ENCODE peak calls at places on chromosomes 3 and 15, in ten cellular contexts. H is activated CD8-positive, alpha-beta memory T cell treated with anti-CD3 and anti-CD28 coated beads, Interleukin-2, amount 50 U/mL, for 48 hours; N is iPS DF 6.9; V is H7; D is bronchial epithelial cell; E is H9; U is activated naive CD4-positive, alpha-beta T cell; C is putamen; K is NCI-H1092 treated with DMSO at 0.1 percent for 48 hours; A is foreskin fibroblast. M is an unnamed sample.
A peak's percentile ranks its signal among the peaks of the same experiment; 100 is the strongest.

GRCh38 chr3:52153389-52154096 is 680 bp downstream of the POC1A start:
- DNase-seq in C (no peak), N (peak; percentile 18), A (peak; percentile 35), E (peak; percentile 84), K (peak; percentile 0), V (peak; percentile 77), D (peak; percentile 27), U (no peak), H (no peak), M (peak; percentile 67)

GRCh38 chr3:133447751-133448477 is 48.1 kb downstream of the BFSP2 start:
- DNase-seq in K (no peak), A (no peak), C (no peak), H (no peak), V (no peak), E (no peak), U (no peak), D (no peak), N (no peak), M (no peak)

GRCh38 chr3:131083190-131083863 is 56.6 kb downstream of the NEK11 start:
- DNase-seq in N (no peak), K (peak; percentile 88), C (peak; percentile 92), V (peak; percentile 23), E (peak; percentile 41), H (no peak), U (no peak), D (no peak), A (peak; percentile 20), M (no peak)

GRCh38 chr3:20668411-20668810 is 482.4 kb upstream of the SGO1 start:
- DNase-seq in N (peak; percentile 45), A (no peak), D (no peak), H (no peak), E (peak; percentile 72), K (no peak), C (no peak), U (no peak), V (peak; percentile 56), M (peak; percentile 19)

GRCh38 chr3:4509043-4509442 is 15.9 kb downstream of the ITPR1 start:
- DNase-seq in D (no peak), E (no peak), C (no peak), N (no peak), K (no peak), H (no peak), U (no peak), A (no peak), V (no peak), M (no peak)

GRCh38 chr3:59273976-59274375 is 224.2 kb upstream of the CFAP20DC start:
- DNase-seq in E (no peak), K (no peak), C (no peak), U (no peak), H (no peak), N (no peak), A (no peak), D (peak; percentile 71), V (no peak), M (peak; percentile 54)

GRCh38 chr3:179713643-179714090 is 60.8 kb downstream of the USP13 start:
- DNase-seq in N (no peak), D (no peak), H (no peak), K (no peak), E (no peak), C (no peak), V (no peak), U (no peak), A (peak; percentile 37), M (no peak)

GRCh38 chr15:67183443-67184169 is 70.9 kb downstream of the AAGAB start:
- DNase-seq in H (peak; percentile 34), C (no peak), E (peak; percentile 9), A (peak; percentile 78), K (no peak), D (no peak), N (no peak), U (no peak), V (peak; percentile 22), M (no peak)

GRCh38 chr3:128226794-128227399 is 73.6 kb downstream of the EEFSEC start:
- DNase-seq in K (no peak), V (peak; percentile 88), D (no peak), U (no peak), N (peak; percentile 22), C (no peak), H (peak; percentile 65), E (peak; percentile 82), A (peak; percentile 13), M (peak; percentile 39)

GRCh38 chr3:133117342-133117741 is 79.2 kb downstream of the TMEM108 start:
- DNase-seq in U (no peak), E (no peak), H (no peak), D (no peak), N (no peak), V (no peak), C (no peak), K (peak; percentile 66), A (no peak), M (no peak)

GRCh38 chr3:33597257-33597689 is 120.8 kb downstream of the CLASP2 start:
- DNase-seq in C (no peak), H (no peak), K (no peak), U (no peak), E (no peak), N (no peak), V (no peak), A (no peak), D (no peak), M (no peak)

GRCh38 chr3:13110678-13111116 is 37.5 kb upstream of the IQSEC1 start:
- DNase-seq in D (peak; percentile 58), U (no peak), K (no peak), N (no peak), C (no peak), V (no peak), H (no peak), A (peak; percentile 18), E (no peak), M (peak; percentile 95)

GRCh38 chr15:66655997-66656396 is 46.0 kb upstream of the SMAD6 start:
- DNase-seq in C (no peak), U (no peak), A (no peak), E (no peak), K (no peak), N (no peak), D (peak; percentile 18), H (no peak), V (peak; percentile 48), M (peak; percentile 73)

GRCh38 chr3:152157337-152157736 is 111.4 kb upstream of the MBNL1 start:
- DNase-seq in V (no peak), E (no peak), U (no peak), C (no peak), K (no peak), N (no peak), A (no peak), H (no peak), D (no peak), M (no peak)